ENCODE peak calls at places on chromosomes 1 and 21, in five cellular contexts. D, W, O, Y and I are unnamed samples.

GRCh38 chr1:23720256-23720995 is 22.8 kb upstream of the ELOA start:
- DNase-seq in D (peak), Y (no peak), O (no peak), W (no peak), I (peak)

GRCh38 chr1:185862235-185862634 is 128.0 kb downstream of the HMCN1 start:
- DNase-seq in Y (peak), W (no peak), O (no peak), D (no peak), I (no peak)

GRCh38 chr1:99647460-99647859 is 1.5 kb downstream of the PALMD start:
- DNase-seq in D (no peak), W (no peak), Y (no peak), O (no peak), I (no peak)

GRCh38 chr1:227999056-227999930 is 7.5 kb upstream of the WNT3A start:
- DNase-seq in W (no peak), Y (peak), D (peak), O (peak), I (peak)

GRCh38 chr1:113579256-113580018 is 179.8 kb downstream of the PHTF1 start:
- DNase-seq in Y (peak), D (no peak), W (no peak), O (no peak), I (no peak)

GRCh38 chr1:161305872-161306519 is 3.8 kb downstream of the MPZ start:
- DNase-seq in D (peak), Y (peak), W (peak), O (no peak), I (peak)

GRCh38 chr1:2170211-2170610 is 24.4 kb downstream of the FAAP20 start:
- DNase-seq in D (no peak), O (no peak), Y (peak), W (no peak), I (no peak)

GRCh38 chr21:35083246-35083645 is 34.1 kb upstream of the RUNX1 start:
- DNase-seq in O (no peak), D (no peak), Y (no peak), W (no peak), I (no peak)

GRCh38 chr1:1156140-1157032 is 17.3 kb upstream of the TTLL10 start:
- DNase-seq in D (no peak), Y (no peak), W (no peak), O (no peak), I (no peak)